ENCODE peak calls at places on chromosomes 6 and 20, in nine cellular contexts. T is mesothelial cell of epicardium, D is WTC11, K is heart right ventricle, H is MM.1S, N is psoas muscle, F is GM20000, B is BE2C, Z is GM10248. G is an unnamed sample.

GRCh38 chr20:313948-314347 is 11.4 kb upstream of the SOX12 start:
- DNase-seq in H (no peak), D (no peak), B (no peak), K (no peak), F (no peak), N (no peak), T (no peak), Z (no peak), G (no peak)

GRCh38 chr20:44302026-44302669 is 8.9 kb downstream of the FITM2 start:
- DNase-seq in H (no peak), F (no peak), N (no peak), Z (no peak), B (no peak), T (no peak), K (no peak), D (no peak), G (no peak)

GRCh38 chr6:137647762-137648412 is 153.7 kb upstream of the OLIG3 start:
- DNase-seq in K (no peak), H (no peak), B (no peak), F (no peak), T (no peak), Z (no peak), N (no peak), D (no peak), G (no peak)

GRCh38 chr6:1390805-1391511 is 1.6 kb downstream of the FOXF2 start:
- DNase-seq in N (no peak), T (no peak), H (no peak), K (no peak), F (no peak), B (no peak), Z (peak), D (peak), G (peak)

GRCh38 chr6:107033136-107033535 is 5.1 kb downstream of the MTRES1 start:
- DNase-seq in N (no peak), K (no peak), Z (no peak), H (no peak), D (no peak), B (no peak), F (no peak), T (no peak), G (no peak)

GRCh38 chr6:11798096-11798495 is 19.5 kb upstream of the ADTRP start:
- DNase-seq in T (no peak), B (no peak), Z (no peak), N (no peak), K (no peak), F (no peak), D (no peak), H (no peak), G (no peak)

GRCh38 chr6:166910601-166911000 is 45.7 kb downstream of the RNASET2 start:
- DNase-seq in Z (no peak), T (no peak), K (no peak), B (no peak), F (no peak), N (no peak), D (no peak), H (no peak), G (no peak)

GRCh38 chr6:8739454-8739853 is 304.1 kb upstream of the SLC35B3 start:
- DNase-seq in Z (no peak), H (no peak), K (no peak), B (no peak), T (no peak), N (no peak), F (no peak), D (no peak), G (no peak)

GRCh38 chr6:39274471-39274870 is 39.7 kb downstream of the KCNK17 start:
- DNase-seq in F (no peak), N (no peak), B (no peak), H (no peak), T (no peak), D (no peak), K (no peak), Z (no peak), G (no peak)

GRCh38 chr6:15474196-15474595 is 188.6 kb downstream of the DTNBP1 start:
- DNase-seq in Z (no peak), B (no peak), N (no peak), D (no peak), T (no peak), F (no peak), K (no peak), H (no peak), G (no peak)

GRCh38 chr6:27791182-27791939 is 120.8 kb downstream of the OR2B2 start:
- DNase-seq in B (peak), N (peak), D (peak), H (no peak), T (no peak), Z (peak), K (no peak), F (peak), G (peak)

GRCh38 chr6:145453376-145453775 is 281.9 kb downstream of the EPM2A start:
- DNase-seq in H (no peak), T (no peak), B (no peak), N (no peak), K (no peak), F (no peak), D (no peak), Z (no peak), G (no peak)
- TF ChIP-seq CTCF in H (no peak), T (peak), B (peak), N (no peak), K (no peak), F (no peak), D (peak), Z (no peak), G (peak)

DNA sequence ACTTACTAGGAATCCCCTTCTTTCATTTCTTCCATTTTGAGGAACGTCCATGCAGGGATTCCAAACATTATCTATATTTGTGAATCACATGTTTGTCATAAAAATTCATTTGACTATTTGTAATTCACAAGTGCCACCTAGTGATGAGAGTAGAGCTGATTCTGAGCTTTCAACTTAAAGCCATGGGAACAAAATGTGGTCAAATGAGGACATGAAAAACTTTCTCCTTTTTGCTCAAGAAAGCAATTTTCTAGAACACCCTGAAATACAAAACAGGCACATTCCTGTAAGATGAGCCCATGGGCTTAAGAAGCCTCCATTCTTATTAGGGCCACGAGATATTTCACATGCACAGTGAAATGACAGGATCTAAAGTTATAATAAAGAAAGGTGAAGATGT is 12.3 kb downstream of the MAP3K7 start:
- DNase-seq in H (no peak), K (no peak), Z (no peak), B (no peak), D (no peak), T (no peak), N (no peak), F (no peak), G (no peak)
- TF ChIP-seq CTCF in H (no peak), K (peak), Z (no peak), B (peak), D (no peak), T (no peak), N (no peak), F (no peak), G (no peak)

DNA sequence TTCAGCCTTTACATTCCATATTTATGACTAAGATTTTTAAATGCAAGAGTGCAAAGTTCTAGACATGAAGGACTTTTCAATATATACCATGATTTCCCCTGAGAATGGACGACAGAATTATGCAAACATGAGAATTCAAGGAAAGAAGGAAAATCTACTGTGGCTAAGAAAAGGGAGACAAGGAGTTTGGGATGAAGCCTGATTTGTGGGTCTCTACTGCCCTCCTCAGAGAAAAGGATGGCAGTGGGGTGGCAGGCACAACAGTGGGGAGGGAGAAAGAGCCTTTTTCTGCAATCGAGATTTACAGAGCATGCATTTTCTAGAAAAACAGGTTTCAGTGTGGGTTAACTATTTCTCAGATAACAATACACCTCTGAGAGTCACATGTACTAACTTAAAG is 466.9 kb upstream of the NRSN1 start:
- DNase-seq in K (no peak), Z (no peak), T (no peak), N (no peak), H (no peak), B (peak), D (peak), F (no peak), G (peak)
- TF ChIP-seq CTCF in K (peak), Z (no peak), T (peak), N (peak), H (peak), B (peak), D (peak), F (no peak), G (peak)

GRCh38 chr6:4848382-4849068 is 72.3 kb downstream of the CDYL start:
- DNase-seq in N (no peak), T (no peak), B (no peak), D (peak), K (peak), F (peak), H (no peak), Z (no peak), G (peak)

GRCh38 chr6:4840169-4840568 is 64.0 kb downstream of the CDYL start:
- DNase-seq in Z (no peak), K (no peak), D (no peak), T (no peak), N (no peak), H (no peak), F (no peak), B (no peak), G (no peak)

GRCh38 chr6:4846387-4846786 is 70.2 kb downstream of the CDYL start:
- DNase-seq in K (no peak), B (no peak), N (no peak), T (no peak), H (no peak), D (no peak), Z (no peak), F (no peak), G (no peak)

GRCh38 chr6:4849214-4849613 is 73.0 kb downstream of the CDYL start:
- DNase-seq in H (no peak), D (no peak), T (no peak), F (no peak), B (no peak), Z (no peak), N (no peak), K (no peak), G (no peak)

DNA sequence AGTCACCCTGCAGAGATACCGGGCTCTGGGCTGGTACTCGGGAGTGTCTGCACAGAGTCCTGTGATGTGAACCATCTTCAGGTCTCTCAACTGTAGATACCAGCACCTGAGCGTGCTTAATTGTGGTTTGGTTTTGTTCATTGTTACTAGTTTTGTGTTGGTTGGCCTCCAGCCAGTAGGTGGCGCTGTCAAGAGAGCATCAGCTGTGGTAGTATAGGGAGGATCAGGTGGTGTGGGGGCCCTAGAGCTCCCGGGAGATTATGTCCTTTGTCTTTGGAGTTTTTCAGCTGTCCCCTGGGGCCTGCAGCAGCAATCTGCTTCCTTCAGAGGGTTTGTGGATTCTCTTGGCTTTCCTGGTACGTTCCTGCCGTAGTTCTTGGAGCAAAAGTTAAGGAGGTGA is 67.9 kb downstream of the CDYL start:
- DNase-seq in Z (no peak), H (no peak), K (no peak), F (no peak), N (no peak), B (peak), T (no peak), D (peak), G (no peak)
- TF ChIP-seq CTCF in Z (peak), H (peak), K (no peak), F (peak), N (peak), B (peak), T (no peak), D (peak), G (no peak)

DNA sequence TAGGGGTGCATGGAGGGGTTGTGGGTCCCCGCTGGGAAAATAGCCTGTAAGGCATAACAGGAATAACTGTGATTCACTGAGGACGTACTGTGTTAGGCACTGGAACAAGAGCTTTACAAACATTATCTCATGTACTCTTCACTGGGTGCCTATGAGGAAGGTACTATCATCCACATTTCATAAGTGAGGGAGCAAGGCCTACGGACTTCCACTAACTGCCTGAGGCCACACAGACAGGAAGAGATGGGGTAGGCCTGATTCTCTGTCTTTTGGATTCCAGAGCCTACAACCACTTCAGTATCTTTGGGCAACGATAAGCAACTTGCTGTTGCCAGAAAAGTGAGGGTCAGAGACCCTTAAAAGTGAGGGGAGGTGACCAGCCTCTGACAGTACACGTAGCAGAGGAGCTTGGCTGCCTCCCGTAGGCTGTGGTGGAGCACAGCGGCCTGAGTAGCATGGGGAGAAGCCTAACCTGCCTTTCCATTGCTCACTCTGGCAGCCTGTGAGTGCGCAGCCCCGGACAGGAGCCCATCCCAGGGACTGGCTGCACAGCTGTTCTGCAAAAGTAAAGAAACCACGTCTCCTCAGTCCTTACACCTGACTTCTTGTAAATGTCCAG is 30.4 kb downstream of the PSMB1 start:
- DNase-seq in T (no peak), H (no peak), K (no peak), N (no peak), D (peak), Z (peak), F (no peak), B (peak), G (peak)
- TF ChIP-seq CTCF in T (no peak), H (no peak), K (peak), N (no peak), D (no peak), Z (peak), F (peak), B (peak), G (peak)

G was measured in nephron progenitor cell.